ENCODE peak calls at places on chromosomes 4 and X, in eight cellular contexts. A, M, P, W, U, D, L and R are unnamed samples.

GRCh38 chr4:6221296-6221850 is 21.0 kb upstream of the JAKMIP1 start:
- DNase-seq in A (peak), M (no peak), P (no peak), W (no peak), U (peak), D (no peak), L (peak), R (no peak)

GRCh38 chr4:31068257-31069075 is 348.3 kb downstream of the PCDH7 start:
- DNase-seq in A (no peak), M (peak), P (no peak), W (no peak), U (no peak), D (no peak), L (no peak), R (no peak)

GRCh38 chr4:16897991-16898827 is at the start of gene LDB2:
- DNase-seq in A (peak), M (peak), P (no peak), W (no peak), U (peak), D (peak), L (no peak), R (no peak)

GRCh38 chrX:38578152-38578551 is 16.8 kb downstream of the TSPAN7 start:
- DNase-seq in A (peak), M (no peak), P (peak), W (no peak), U (no peak), D (no peak), L (no peak), R (no peak)

GRCh38 chrX:133215747-133216146 is 2.4 kb downstream of the TFDP3 start:
- DNase-seq in A (peak), M (peak), P (peak), W (no peak), U (peak), D (peak), L (peak), R (peak)

GRCh38 chr4:126698224-126698623 is 934.5 kb upstream of the INTU start:
- DNase-seq in A (no peak), M (no peak), P (no peak), W (no peak), U (no peak), D (no peak), L (no peak), R (no peak)

GRCh38 chr4:130183096-130183495 is 1087.1 kb downstream of the C4orf33 start:
- DNase-seq in A (no peak), M (peak), P (no peak), W (no peak), U (no peak), D (peak), L (no peak), R (no peak)

GRCh38 chrX:17395154-17395553 is 20.2 kb downstream of the NHS start:
- DNase-seq in A (no peak), M (no peak), P (no peak), W (no peak), U (no peak), D (no peak), L (no peak), R (no peak)

GRCh38 chr4:114082348-114082747 is 102.9 kb upstream of the ARSJ start:
- DNase-seq in A (no peak), M (no peak), P (no peak), W (no peak), U (no peak), D (no peak), L (no peak), R (no peak)

GRCh38 chrX:149527705-149528104 is 13.1 kb upstream of the EOLA1 start:
- DNase-seq in A (peak), M (peak), P (peak), W (no peak), U (peak), D (peak), L (peak), R (peak)

GRCh38 chrX:93585661-93586060 is 87.7 kb downstream of the NAP1L3 start:
- DNase-seq in A (no peak), M (peak), P (no peak), W (no peak), U (no peak), D (no peak), L (no peak), R (no peak)

GRCh38 chr4:47381172-47381571 is 82.3 kb downstream of the COMMD8 start:
- DNase-seq in A (no peak), M (no peak), P (no peak), W (no peak), U (no peak), D (no peak), L (no peak), R (no peak)

GRCh38 chr4:108168672-108169562 is at the start of gene LEF1:
- DNase-seq in A (peak), M (peak), P (peak), W (no peak), U (peak), D (peak), L (peak), R (peak)

GRCh38 chr4:14958436-14958835 is 43.8 kb upstream of the CPEB2 start:
- DNase-seq in A (no peak), M (no peak), P (peak), W (no peak), U (no peak), D (no peak), L (no peak), R (no peak)

GRCh38 chrX:9141496-9141895 is 107.6 kb upstream of the FAM9B start:
- DNase-seq in A (no peak), M (peak), P (no peak), W (no peak), U (no peak), D (peak), L (no peak), R (no peak)

GRCh38 chr4:149952101-149952500 is 126.1 kb upstream of the DCLK2 start:
- DNase-seq in A (no peak), M (no peak), P (no peak), W (no peak), U (no peak), D (no peak), L (no peak), R (no peak)

GRCh38 chr4:147638942-147639341 is 21.7 kb downstream of the TMEM184C start:
- DNase-seq in A (no peak), M (peak), P (no peak), W (no peak), U (no peak), D (peak), L (no peak), R (peak)

GRCh38 chr4:14308229-14308651 is 680.7 kb upstream of the BOD1L1 start:
- DNase-seq in A (no peak), M (no peak), P (no peak), W (no peak), U (no peak), D (no peak), L (no peak), R (no peak)

GRCh38 chrX:56994375-56995270 is 718 bp downstream of the SPIN3 start:
- DNase-seq in A (peak), M (peak), P (no peak), W (no peak), U (no peak), D (no peak), L (no peak), R (no peak)

GRCh38 chr4:13284932-13285331 is 199.2 kb downstream of the RAB28 start:
- DNase-seq in A (no peak), M (no peak), P (no peak), W (no peak), U (no peak), D (no peak), L (no peak), R (no peak)

GRCh38 chr4:108360857-108361820 is 192.4 kb upstream of the LEF1 start:
- DNase-seq in A (peak), M (no peak), P (peak), W (peak), U (peak), D (peak), L (no peak), R (no peak)

GRCh38 chr4:183658362-183659028 is 490 bp downstream of the RWDD4 start:
- DNase-seq in A (peak), M (peak), P (peak), W (no peak), U (peak), D (peak), L (no peak), R (peak)

GRCh38 chr4:109078724-109079123 is 223.7 kb downstream of the COL25A1 start:
- DNase-seq in A (peak), M (peak), P (no peak), W (peak), U (no peak), D (peak), L (no peak), R (no peak)

GRCh38 chr4:960140-960735 is 13.1 kb downstream of the DGKQ start:
- DNase-seq in A (no peak), M (no peak), P (no peak), W (no peak), U (no peak), D (no peak), L (no peak), R (no peak)

GRCh38 chr4:3796960-3797359 is 30.8 kb downstream of the ADRA2C start:
- DNase-seq in A (no peak), M (no peak), P (no peak), W (no peak), U (no peak), D (no peak), L (no peak), R (no peak)

GRCh38 chrX:137988470-137988869 is 422.5 kb downstream of the ZIC3 start:
- DNase-seq in A (no peak), M (no peak), P (no peak), W (no peak), U (no peak), D (no peak), L (no peak), R (no peak)

GRCh38 chr4:105057370-105058096 is 89.1 kb upstream of the TET2 start:
- DNase-seq in A (no peak), M (no peak), P (no peak), W (no peak), U (no peak), D (no peak), L (no peak), R (no peak)

GRCh38 chrX:110941906-110942305 is 146.3 kb upstream of the CHRDL1 start:
- DNase-seq in A (no peak), M (no peak), P (no peak), W (no peak), U (no peak), D (no peak), L (no peak), R (no peak)

GRCh38 chr4:7118013-7118832 is 50.4 kb upstream of the GRPEL1 start:
- DNase-seq in A (no peak), M (no peak), P (no peak), W (no peak), U (no peak), D (no peak), L (no peak), R (no peak)

GRCh38 chrX:102712967-102713677 is 874 bp downstream of the GPRASP2 start:
- DNase-seq in A (peak), M (peak), P (peak), W (no peak), U (peak), D (peak), L (peak), R (peak)

GRCh38 chr4:304987-305680 is at the start of gene ZNF732:
- DNase-seq in A (peak), M (no peak), P (no peak), W (peak), U (peak), D (peak), L (no peak), R (no peak)

GRCh38 chr4:81757706-81758105 is 286.0 kb upstream of the RASGEF1B start:
- DNase-seq in A (no peak), M (no peak), P (no peak), W (no peak), U (peak), D (no peak), L (peak), R (no peak)

GRCh38 chr4:2591189-2591588 is 54.7 kb downstream of the FAM193A start:
- DNase-seq in A (peak), M (no peak), P (no peak), W (no peak), U (peak), D (peak), L (no peak), R (no peak)

GRCh38 chr4:82461710-82462109 is 31.3 kb downstream of the ENOPH1 start:
- DNase-seq in A (no peak), M (no peak), P (no peak), W (no peak), U (no peak), D (no peak), L (no peak), R (no peak)

GRCh38 chr4:188414441-188414840 is 275.2 kb downstream of the TRIML1 start:
- DNase-seq in A (no peak), M (no peak), P (no peak), W (no peak), U (no peak), D (no peak), L (no peak), R (no peak)